ENCODE peak calls at places on chromosomes 13 and 19, in ten cellular contexts. Y, I, N, S, A, E, B, G, C and T are unnamed samples.

GRCh38 chr19:49543032-49543431 is 15.2 kb downstream of the RCN3 start:
- DNase-seq in Y (no peak), I (no peak), N (no peak), S (no peak), A (no peak), E (no peak), B (no peak), G (no peak), C (no peak), T (no peak)

GRCh38 chr13:57874530-57874929 is 243.0 kb downstream of the PCDH17 start:
- DNase-seq in Y (no peak), I (no peak), N (no peak), S (peak; percentile 32), A (no peak), E (no peak), B (peak; percentile 21), G (no peak), C (no peak), T (no peak)

GRCh38 chr13:84296386-84296785 is 414.1 kb upstream of the SLITRK1 start:
- DNase-seq in Y (no peak), I (no peak), N (no peak), S (no peak), A (no peak), E (no peak), B (no peak), G (no peak), C (no peak), T (no peak)

GRCh38 chr13:31322025-31322424 is 122.2 kb downstream of the B3GLCT start:
- DNase-seq in Y (no peak), I (no peak), N (no peak), S (no peak), A (no peak), E (no peak), B (peak; percentile 20), G (no peak), C (no peak), T (no peak)

GRCh38 chr13:30997697-30998547 is 65.5 kb downstream of the TEX26 start:
- DNase-seq in Y (no peak), I (no peak), N (no peak), S (peak; percentile 31), A (no peak), E (no peak), B (peak; percentile 47), G (no peak), C (no peak), T (no peak)

GRCh38 chr19:934865-935422 is 9.1 kb downstream of the ARID3A start:
- DNase-seq in Y (peak; percentile 95), I (no peak), N (peak; percentile 94), S (peak; percentile 85), A (peak; percentile 80), E (peak; percentile 57), B (peak; percentile 88), G (peak; percentile 58), C (peak; percentile 93), T (no peak)

GRCh38 chr19:45754323-45754722 is 14.7 kb downstream of the SIX5 start:
- DNase-seq in Y (no peak), I (no peak), N (no peak), S (no peak), A (no peak), E (no peak), B (no peak), G (no peak), C (no peak), T (no peak)

GRCh38 chr13:31982540-31982939 is 49.0 kb upstream of the FRY start:
- DNase-seq in Y (peak; percentile 85), I (no peak), N (peak; percentile 83), S (peak; percentile 60), A (peak; percentile 88), E (peak; percentile 87), B (peak; percentile 68), G (peak; percentile 41), C (peak; percentile 78), T (no peak)

GRCh38 chr13:80224468-80224867 is 116.5 kb downstream of the SPRY2 start:
- DNase-seq in Y (no peak), I (no peak), N (no peak), S (no peak), A (no peak), E (peak; percentile 39), B (no peak), G (no peak), C (no peak), T (no peak)

GRCh38 chr19:33377586-33378475 is 4.3 kb downstream of the CEBPG start:
- DNase-seq in Y (no peak), I (no peak), N (peak; percentile 25), S (no peak), A (peak; percentile 40), E (no peak), B (no peak), G (no peak), C (no peak), T (no peak)

GRCh38 chr19:5977222-5977784 is 637 bp downstream of the RANBP3 start:
- DNase-seq in Y (no peak), I (no peak), N (no peak), S (no peak), A (no peak), E (no peak), B (no peak), G (no peak), C (no peak), T (no peak)

GRCh38 chr19:5977785-5978605 is at the start of gene RANBP3:
- DNase-seq in Y (peak; percentile 97), I (peak; percentile 97), N (peak; percentile 99), S (peak; percentile 98), A (peak; percentile 100), E (peak; percentile 99), B (peak; percentile 99), G (peak; percentile 95), C (peak; percentile 100), T (peak; percentile 84)

GRCh38 chr19:5975388-5975728 is 2.6 kb downstream of the RANBP3 start:
- DNase-seq in Y (no peak), I (no peak), N (no peak), S (no peak), A (no peak), E (no peak), B (no peak), G (no peak), C (no peak), T (no peak)

GRCh38 chr19:5974721-5975387 is 3.1 kb downstream of the RANBP3 start:
- DNase-seq in Y (no peak), I (peak; percentile 15), N (no peak), S (no peak), A (no peak), E (peak; percentile 77), B (no peak), G (no peak), C (no peak), T (no peak)

DNA sequence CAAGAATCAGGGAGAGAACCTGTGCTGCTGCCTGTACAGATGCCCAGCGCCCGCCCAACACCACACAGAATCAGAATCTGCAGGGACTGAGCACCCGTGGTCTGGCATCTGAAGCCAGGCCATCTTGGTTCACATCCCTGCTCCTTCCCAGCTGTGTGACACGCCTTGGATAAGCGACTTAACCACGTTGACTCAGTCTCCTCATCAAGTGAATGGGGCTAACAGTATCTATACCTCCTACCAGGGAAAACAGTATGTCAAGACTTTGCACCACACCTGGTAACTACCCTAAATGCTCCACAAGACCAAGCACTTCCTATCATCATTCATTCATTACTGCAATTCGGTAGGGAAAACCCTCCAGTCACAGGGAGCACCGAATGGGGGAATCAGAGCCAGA is 1.2 kb downstream of the RANBP3 start:
- DNase-seq in Y (no peak), I (no peak), N (no peak), S (no peak), A (no peak), E (no peak), B (no peak), G (no peak), C (no peak), T (no peak)
- H3K27ac ChIP-seq in Y (peak overlapping the region; percentile 92), I (no peak overlapping the region), N (peak overlapping the region; percentile 88), S (peak overlapping the region; percentile 92), A (peak overlapping the region; percentile 80), E (no peak overlapping the region), B (peak overlapping the region; percentile 95), G (peak overlapping the region; percentile 93), C (no peak overlapping the region), T (no peak overlapping the region)

GRCh38 chr19:18053571-18054219 is 33.0 kb downstream of the IL12RB1 start:
- DNase-seq in Y (no peak), I (peak; percentile 12), N (no peak), S (no peak), A (no peak), E (no peak), B (no peak), G (no peak), C (no peak), T (no peak)

GRCh38 chr19:18046066-18046718 is 38.2 kb downstream of the ARRDC2 start:
- DNase-seq in Y (no peak), I (no peak), N (no peak), S (no peak), A (no peak), E (peak; percentile 38), B (no peak), G (no peak), C (peak; percentile 81), T (no peak)

GRCh38 chr19:18045307-18046013 is 37.5 kb downstream of the ARRDC2 start:
- DNase-seq in Y (no peak), I (no peak), N (no peak), S (no peak), A (no peak), E (no peak), B (no peak), G (no peak), C (no peak), T (no peak)

GRCh38 chr19:18051887-18052286 is 34.8 kb downstream of the IL12RB1 start:
- DNase-seq in Y (no peak), I (no peak), N (peak; percentile 69), S (peak; percentile 55), A (no peak), E (no peak), B (peak; percentile 67), G (no peak), C (peak; percentile 88), T (no peak)

GRCh38 chr19:18049390-18049789 is 37.3 kb downstream of the IL12RB1 start:
- DNase-seq in Y (peak; percentile 77), I (no peak), N (peak; percentile 92), S (peak; percentile 98), A (peak; percentile 76), E (peak; percentile 35), B (peak; percentile 96), G (peak; percentile 65), C (peak; percentile 98), T (no peak)
- H3K27ac ChIP-seq in Y (peak overlapping the region; percentile 69), I (no peak overlapping the region), N (peak overlapping the region; percentile 45), S (peak overlapping the region; percentile 91), A (peak overlapping the region; percentile 50), E (no peak overlapping the region), B (peak overlapping the region; percentile 88), G (peak overlapping the region; percentile 69), C (no peak overlapping the region), T (no peak overlapping the region)

GRCh38 chr19:56837492-56837891 is 3.0 kb downstream of the PEG3 start:
- DNase-seq in Y (peak; percentile 76), I (no peak), N (peak; percentile 89), S (peak; percentile 83), A (peak; percentile 50), E (no peak), B (peak; percentile 75), G (peak; percentile 46), C (peak; percentile 92), T (no peak)
- H3K27ac ChIP-seq in Y (peak overlapping the region; percentile 86), I (no peak overlapping the region), N (peak overlapping the region; percentile 92), S (peak overlapping the region; percentile 87), A (no peak overlapping the region), E (no peak overlapping the region), B (peak overlapping the region; percentile 94), G (peak overlapping the region; percentile 92), C (no peak overlapping the region), T (no peak overlapping the region)

DNA sequence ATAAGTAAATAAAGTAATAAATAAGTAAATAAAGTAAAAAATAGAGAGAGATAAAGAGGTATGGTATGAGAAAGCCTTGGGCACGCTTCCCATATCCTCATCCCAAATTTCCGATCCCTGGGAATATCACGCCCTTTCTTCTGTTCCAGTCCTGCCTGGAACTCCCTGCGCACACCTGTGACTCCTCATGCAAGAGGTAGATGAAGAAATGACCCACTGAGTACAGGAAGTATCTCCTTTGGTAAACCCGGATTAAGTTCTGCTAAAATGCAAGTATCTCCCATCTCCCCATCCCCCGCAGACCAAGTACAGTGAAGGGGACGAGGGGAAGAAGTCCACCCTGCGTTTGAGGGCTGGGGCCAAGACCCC is 399 bp upstream of the ZNF136 start:
- DNase-seq in Y (no peak), I (no peak), N (no peak), S (no peak), A (no peak), E (no peak), B (no peak), G (no peak), C (no peak), T (no peak)
- H3K27ac ChIP-seq in Y (peak overlapping the region; percentile 98), I (peak overlapping the region; percentile 88), N (peak overlapping the region; percentile 96), S (peak overlapping the region; percentile 96), A (peak overlapping the region; percentile 82), E (peak overlapping the region; percentile 16), B (peak overlapping the region; percentile 97), G (peak overlapping the region; percentile 98), C (no peak overlapping the region), T (no peak overlapping the region)